ENCODE peak calls at places on chromosomes 1 and 21, in five cellular contexts. S, K, M, U and T are unnamed samples.

GRCh38 chr1:44842763-44843655 is at the start of gene PTCH2:
- DNase-seq in S (peak; percentile 71), K (peak; percentile 89), M (peak; percentile 69), U (peak; percentile 67), T (peak; percentile 86)

GRCh38 chr1:32142446-32143301 is 34.8 kb downstream of the KPNA6 start:
- DNase-seq in S (peak; percentile 71), K (peak; percentile 19), M (peak; percentile 31), U (peak; percentile 58), T (peak; percentile 24)

GRCh38 chr1:53175302-53175913 is 21.2 kb upstream of the CPT2 start:
- DNase-seq in S (no peak), K (no peak), M (no peak), U (no peak), T (no peak)

GRCh38 chr1:229665912-229666558 is 40.0 kb downstream of the URB2 start:
- DNase-seq in S (no peak), K (no peak), M (no peak), U (no peak), T (no peak)

GRCh38 chr21:26461500-26461899 is 111.6 kb downstream of the CYYR1 start:
- DNase-seq in S (no peak), K (no peak), M (no peak), U (peak; percentile 21), T (no peak)

GRCh38 chr1:243917863-243918565 is 68.0 kb upstream of the AKT3 start:
- DNase-seq in S (peak; percentile 17), K (no peak), M (no peak), U (peak; percentile 59), T (no peak)

GRCh38 chr1:118788372-118788955 is 199.7 kb downstream of the TBX15 start:
- DNase-seq in S (peak; percentile 5), K (no peak), M (no peak), U (peak; percentile 70), T (no peak)

GRCh38 chr1:88731475-88731874 is 47.4 kb downstream of the PKN2 start:
- DNase-seq in S (peak; percentile 31), K (peak; percentile 52), M (peak; percentile 41), U (peak; percentile 94), T (no peak)